ENCODE peak calls at places on chromosomes 1 and 21, in eight cellular contexts. D, O, A, P, L, E, K and F are unnamed samples.

GRCh38 chr1:88773540-88774150 is 89.6 kb downstream of the PKN2 start:
- DNase-seq in D (no peak), O (no peak), A (no peak), P (no peak), L (no peak), E (peak), K (peak), F (no peak)

GRCh38 chr1:154141240-154141639 is 13.6 kb downstream of the NUP210L start:
- DNase-seq in D (no peak), O (no peak), A (no peak), P (no peak), L (no peak), E (no peak), K (no peak), F (no peak)

GRCh38 chr1:65309317-65310077 is at the start of gene DNAJC6:
- DNase-seq in D (peak), O (peak), A (peak), P (peak), L (peak), E (peak), K (peak), F (peak)

GRCh38 chr1:244077473-244078220 is 26.6 kb downstream of the ZBTB18 start:
- DNase-seq in D (no peak), O (no peak), A (no peak), P (no peak), L (no peak), E (no peak), K (no peak), F (no peak)

GRCh38 chr21:32238063-32238462 is 40.8 kb downstream of the MIS18A start:
- DNase-seq in D (no peak), O (no peak), A (no peak), P (no peak), L (no peak), E (no peak), K (no peak), F (no peak)

GRCh38 chr1:81498370-81499184 is 302.2 kb upstream of the ADGRL2 start:
- DNase-seq in D (no peak), O (no peak), A (no peak), P (no peak), L (no peak), E (no peak), K (no peak), F (no peak)

GRCh38 chr1:224454337-224455055 is 19.9 kb upstream of the WDR26 start:
- DNase-seq in D (no peak), O (no peak), A (no peak), P (no peak), L (peak), E (no peak), K (no peak), F (no peak)

GRCh38 chr1:153832293-153832692 is 57.1 kb downstream of the SLC27A3 start:
- DNase-seq in D (no peak), O (no peak), A (no peak), P (no peak), L (no peak), E (no peak), K (no peak), F (no peak)

GRCh38 chr1:116825400-116825734 is 71.1 kb downstream of the CD2 start:
- DNase-seq in D (peak), O (no peak), A (no peak), P (no peak), L (no peak), E (no peak), K (no peak), F (peak)